ENCODE peak calls at places on chromosomes 12 and 14, in five cellular contexts. V, B, Y, E and I are unnamed samples.

GRCh38 chr14:97376310-97376709 is 579.1 kb downstream of the VRK1 start:
- DNase-seq in V (no peak), B (no peak), Y (no peak), E (no peak), I (no peak)

GRCh38 chr14:58914271-58914855 is 274.1 kb upstream of the DAAM1 start:
- DNase-seq in V (no peak), B (no peak), Y (no peak), E (no peak), I (no peak)

GRCh38 chr12:62370189-62370588 is 96.4 kb upstream of the MON2 start:
- DNase-seq in V (no peak), B (no peak), Y (no peak), E (no peak), I (no peak)

GRCh38 chr12:101021911-101022388 is 188.1 kb downstream of the SLC5A8 start:
- DNase-seq in V (no peak), B (no peak), Y (peak), E (no peak), I (no peak)

GRCh38 chr12:124620606-124621295 is 53.3 kb upstream of the NCOR2 start:
- DNase-seq in V (no peak), B (no peak), Y (no peak), E (no peak), I (no peak)

GRCh38 chr12:47068539-47068938 is 10.9 kb upstream of the PCED1B start:
- DNase-seq in V (peak), B (peak), Y (no peak), E (no peak), I (no peak)

GRCh38 chr12:10612954-10613333 is 465 bp downstream of the MAGOHB start:
- DNase-seq in V (no peak), B (no peak), Y (no peak), E (no peak), I (no peak)

GRCh38 chr12:16121953-16122352 is 155.5 kb downstream of the SLC15A5 start:
- DNase-seq in V (peak), B (no peak), Y (no peak), E (no peak), I (peak)

GRCh38 chr14:104927901-104928300 is 3.2 kb downstream of the PLD4 start:
- DNase-seq in V (no peak), B (no peak), Y (no peak), E (no peak), I (no peak)

GRCh38 chr12:6039894-6040601 is 84.4 kb downstream of the VWF start:
- DNase-seq in V (peak), B (peak), Y (peak), E (peak), I (no peak)

GRCh38 chr12:40946612-40947194 is 241.4 kb upstream of the PDZRN4 start:
- DNase-seq in V (no peak), B (no peak), Y (no peak), E (no peak), I (no peak)

GRCh38 chr14:47948981-47949380 is 273.6 kb upstream of the MDGA2 start:
- DNase-seq in V (no peak), B (no peak), Y (no peak), E (no peak), I (no peak)

GRCh38 chr14:66105819-66106218 is 380.4 kb upstream of the CCDC196 start:
- DNase-seq in V (no peak), B (no peak), Y (no peak), E (no peak), I (no peak)

GRCh38 chr12:7929069-7929792 is 6.8 kb downstream of the SLC2A3 start:
- DNase-seq in V (no peak), B (no peak), Y (no peak), E (no peak), I (no peak)